ENCODE peak calls at places on chromosomes 2 and 18, in five cellular contexts. Q is fibroblast of lung, V is H1, L is HCT116, N is GM23248. Z is an unnamed sample.

GRCh38 chr2:216863029-216863428 is 3.2 kb upstream of the TNP1 start:
- DNase-seq in Q (no peak), V (no peak), L (no peak), N (no peak), Z (no peak)

GRCh38 chr2:164842624-164842966 is 972 bp upstream of the COBLL1 start:
- DNase-seq in Q (no peak), V (no peak), L (no peak), N (no peak), Z (no peak)

GRCh38 chr18:80197490-80197889 is 49.8 kb downstream of the PARD6G start:
- DNase-seq in Q (no peak), V (no peak), L (no peak), N (no peak), Z (no peak)

GRCh38 chr2:173124441-173124840 is 48.8 kb downstream of the MAP3K20 start:
- DNase-seq in Q (peak; percentile 35), V (no peak), L (no peak), N (peak; percentile 44), Z (peak; percentile 64)

GRCh38 chr2:180130403-180130802 is 123.3 kb upstream of the CWC22 start:
- DNase-seq in Q (peak; percentile 45), V (no peak), L (no peak), N (peak; percentile 77), Z (no peak)

GRCh38 chr18:961644-962355 is 57.1 kb downstream of the ADCYAP1 start:
- DNase-seq in Q (peak; percentile 32), V (peak; percentile 33), L (peak; percentile 32), N (peak; percentile 46), Z (peak; percentile 49)

GRCh38 chr2:66346241-66346664 is 88.7 kb upstream of the MEIS1 start:
- DNase-seq in Q (no peak), V (no peak), L (no peak), N (no peak), Z (no peak)

GRCh38 chr2:183244300-183244849 is 120.1 kb downstream of the NUP35 start:
- DNase-seq in Q (no peak), V (no peak), L (no peak), N (no peak), Z (no peak)

GRCh38 chr2:121977326-121977725 is 221.9 kb downstream of the TSN start:
- DNase-seq in Q (peak; percentile 4), V (no peak), L (no peak), N (peak; percentile 20), Z (no peak)

GRCh38 chr2:192559541-192560126 is 364.9 kb upstream of the TMEFF2 start:
- DNase-seq in Q (no peak), V (no peak), L (no peak), N (no peak), Z (no peak)

GRCh38 chr18:26827581-26827980 is 37.9 kb downstream of the AQP4 start:
- DNase-seq in Q (no peak), V (no peak), L (no peak), N (no peak), Z (no peak)

GRCh38 chr2:215352602-215353001 is 40.7 kb downstream of the ATIC start:
- DNase-seq in Q (no peak), V (no peak), L (no peak), N (peak; percentile 41), Z (no peak)

GRCh38 chr2:189574793-189575475 is 5.7 kb downstream of the SLC40A1 start:
- DNase-seq in Q (no peak), V (no peak), L (no peak), N (no peak), Z (no peak)

GRCh38 chr18:39946623-39947061 is 2008.4 kb upstream of the PIK3C3 start:
- DNase-seq in Q (peak; percentile 88), V (no peak), L (peak; percentile 51), N (peak; percentile 88), Z (peak; percentile 90)

GRCh38 chr2:176650811-176651559 is 381.7 kb downstream of the MTX2 start:
- DNase-seq in Q (no peak), V (no peak), L (no peak), N (no peak), Z (no peak)

GRCh38 chr2:84991404-84992151 is 20.6 kb downstream of the KCMF1 start:
- DNase-seq in Q (peak; percentile 83), V (no peak), L (no peak), N (peak; percentile 95), Z (no peak)

GRCh38 chr2:224145751-224146355 is 106.8 kb upstream of the SERPINE2 start:
- DNase-seq in Q (peak; percentile 89), V (no peak), L (peak; percentile 75), N (peak; percentile 91), Z (peak; percentile 36)

GRCh38 chr2:145323512-145323911 is 803.6 kb upstream of the ZEB2 start:
- DNase-seq in Q (peak; percentile 62), V (no peak), L (peak; percentile 74), N (peak; percentile 51), Z (no peak)

GRCh38 chr2:129709956-129710598 is 269.4 kb upstream of the RAB6C start:
- DNase-seq in Q (no peak), V (no peak), L (no peak), N (no peak), Z (no peak)

GRCh38 chr2:214035091-214035852 is 375.6 kb upstream of the VWC2L start:
- DNase-seq in Q (no peak), V (no peak), L (no peak), N (no peak), Z (no peak)

GRCh38 chr2:63888490-63889402 is 47.0 kb downstream of the UGP2 start:
- DNase-seq in Q (peak; percentile 36), V (no peak), L (peak; percentile 29), N (peak; percentile 61), Z (no peak)

GRCh38 chr2:70243804-70244584 is 4.4 kb downstream of the TIA1 start:
- DNase-seq in Q (no peak), V (no peak), L (no peak), N (no peak), Z (no peak)

GRCh38 chr2:201118957-201119848 is 3.2 kb downstream of the CFLAR start:
- DNase-seq in Q (peak; percentile 72), V (no peak), L (peak; percentile 33), N (peak; percentile 66), Z (no peak)

GRCh38 chr2:133821107-133821760 is 253.0 kb upstream of the NCKAP5 start:
- DNase-seq in Q (peak; percentile 90), V (no peak), L (no peak), N (peak; percentile 75), Z (no peak)

GRCh38 chr2:38863061-38863695 is 12.6 kb downstream of the DHX57 start:
- DNase-seq in Q (no peak), V (no peak), L (no peak), N (no peak), Z (no peak)

GRCh38 chr2:20484810-20485611 is 38.1 kb downstream of the RHOB start:
- DNase-seq in Q (no peak), V (no peak), L (no peak), N (no peak), Z (no peak)

GRCh38 chr18:44625367-44625766 is 55.3 kb upstream of the SETBP1 start:
- DNase-seq in Q (no peak), V (no peak), L (no peak), N (no peak), Z (no peak)

GRCh38 chr2:149466635-149467034 is 120.9 kb downstream of the MMADHC start:
- DNase-seq in Q (peak; percentile 49), V (no peak), L (no peak), N (peak; percentile 20), Z (no peak)

GRCh38 chr2:20179179-20179754 is 45.7 kb downstream of the SDC1 start:
- DNase-seq in Q (no peak), V (no peak), L (no peak), N (no peak), Z (no peak)

GRCh38 chr18:51151568-51152511 is 45.6 kb downstream of the MEX3C start:
- DNase-seq in Q (no peak), V (no peak), L (no peak), N (no peak), Z (no peak)

GRCh38 chr2:174076948-174077347 is 111.8 kb upstream of the SP3 start:
- DNase-seq in Q (no peak), V (no peak), L (no peak), N (no peak), Z (no peak)

GRCh38 chr18:51321696-51322095 is 124.2 kb upstream of the MEX3C start:
- DNase-seq in Q (peak; percentile 21), V (no peak), L (no peak), N (no peak), Z (no peak)

GRCh38 chr2:37005118-37005868 is 39.0 kb upstream of the STRN start:
- DNase-seq in Q (no peak), V (peak; percentile 2), L (no peak), N (no peak), Z (no peak)

GRCh38 chr2:231069379-231070054 is 12.8 kb downstream of the PSMD1 start:
- DNase-seq in Q (peak; percentile 80), V (no peak), L (no peak), N (peak; percentile 78), Z (no peak)

GRCh38 chr2:231062776-231063175 is 6.1 kb downstream of the PSMD1 start:
- DNase-seq in Q (no peak), V (no peak), L (no peak), N (no peak), Z (no peak)

GRCh38 chr2:231065966-231066365 is 9.3 kb downstream of the PSMD1 start:
- DNase-seq in Q (no peak), V (no peak), L (no peak), N (no peak), Z (no peak)

GRCh38 chr2:231068525-231069222 is 12.0 kb downstream of the PSMD1 start:
- DNase-seq in Q (peak; percentile 67), V (no peak), L (no peak), N (peak; percentile 59), Z (peak; percentile 22)
- H3K36me3 ChIP-seq in Q (peaks cover 3% of the 10 kb centered on the region), V (peaks cover 53% of the 10 kb centered on the region), L (peaks cover 69% of the 10 kb centered on the region), N (peaks cover 71% of the 10 kb centered on the region), Z (peaks cover 80% of the 10 kb centered on the region)

DNA sequence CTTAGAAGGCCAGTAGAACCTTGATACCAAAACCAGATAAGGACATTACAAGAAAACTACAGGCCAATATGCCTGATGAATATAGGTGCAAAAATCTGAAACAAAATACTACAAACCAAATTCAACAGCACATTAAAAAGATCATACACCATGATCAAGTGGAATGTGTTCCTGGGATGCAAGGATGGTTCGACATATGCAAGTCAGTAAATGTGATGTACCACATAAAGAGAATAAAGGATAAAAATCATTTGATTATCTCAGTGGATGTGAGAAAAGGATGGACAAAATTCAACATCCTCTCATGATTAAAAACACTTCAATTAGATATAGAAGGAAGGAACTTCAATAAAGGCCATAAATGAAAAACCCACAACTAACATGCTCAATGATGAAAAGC is 129.6 kb downstream of the RTN4 start:
- DNase-seq in Q (no peak), V (no peak), L (no peak), N (no peak), Z (no peak)
- H3K4me2 ChIP-seq in Q (no peak overlapping the region), V (no peak overlapping the region), L (no peak overlapping the region), N (no peak overlapping the region), Z (no peak overlapping the region)

GRCh38 chr2:151817929-151818328 is 10.3 kb downstream of the ARL5A start:
- DNase-seq in Q (no peak), V (no peak), L (no peak), N (no peak), Z (no peak)

GRCh38 chr2:151815821-151816489 is 12.3 kb downstream of the ARL5A start:
- DNase-seq in Q (no peak), V (no peak), L (no peak), N (no peak), Z (no peak)

GRCh38 chr2:151819920-151820319 is 8.3 kb downstream of the ARL5A start:
- DNase-seq in Q (no peak), V (no peak), L (no peak), N (no peak), Z (no peak)

GRCh38 chr2:151816858-151817257 is 11.4 kb downstream of the ARL5A start:
- DNase-seq in Q (no peak), V (no peak), L (no peak), N (no peak), Z (no peak)
- H3K79me2 ChIP-seq in Q (peaks cover 38% of the 10 kb centered on the region), V (peaks cover 9% of the 10 kb centered on the region), L (peaks cover 77% of the 10 kb centered on the region), N (peaks cover 83% of the 10 kb centered on the region), Z (peaks cover 45% of the 10 kb centered on the region)

GRCh38 chr18:2919600-2919999 is 72.8 kb downstream of the EMILIN2 start:
- DNase-seq in Q (no peak), V (no peak), L (no peak), N (no peak), Z (no peak)
- H3K36me3 ChIP-seq in Q (peaks cover 23% of the 10 kb centered on the region), V (peaks cover 18% of the 10 kb centered on the region), L (peaks cover 2% of the 10 kb centered on the region), N (peaks cover 9% of the 10 kb centered on the region), Z (peaks cover 4% of the 10 kb centered on the region)

Z was measured in PC-9.